ENCODE peak calls at places on chromosomes 13 and 19, in six cellular contexts. L is GM10248; J is activated T-cell treated with anti-CD3 and anti-CD28 coated beads for 1 hour; Z is stimulated activated CD8-positive, alpha-beta memory T cell treated with anti-CD3 and anti-CD28 coated beads, Interleukin-15, amount 100 ng/mL, for 4 hours; U is progenitor cell of endocrine pancreas; Y is neural crest cell. I is an unnamed sample.

GRCh38 chr19:56554272-56554869 is 12.9 kb upstream of the ZNF470 start:
- DNase-seq in L (no peak), J (no peak), Z (no peak), U (no peak), Y (no peak), I (no peak)

GRCh38 chr19:13964776-13965175 is 12.5 kb downstream of the DCAF15 start:
- DNase-seq in L (no peak), J (no peak), Z (no peak), U (no peak), Y (no peak), I (no peak)

GRCh38 chr19:5850189-5850588 is 1.1 kb downstream of the FUT3 start:
- DNase-seq in L (no peak), J (no peak), Z (no peak), U (no peak), Y (no peak), I (no peak)

GRCh38 chr13:42574011-42574410 is at the start of gene TNFSF11:
- DNase-seq in L (peak), J (no peak), Z (no peak), U (no peak), Y (no peak), I (peak)

GRCh38 chr13:114259974-114260373 is 21.4 kb upstream of the UPF3A start:
- DNase-seq in L (no peak), J (no peak), Z (no peak), U (no peak), Y (no peak), I (no peak)

GRCh38 chr19:39237200-39238184 is 7.3 kb downstream of the IFNL3 start:
- DNase-seq in L (peak), J (peak), Z (peak), U (no peak), Y (no peak), I (no peak)

GRCh38 chr19:55259540-55260210 is 858 bp upstream of the PPP6R1 start:
- DNase-seq in L (no peak), J (no peak), Z (no peak), U (no peak), Y (peak), I (no peak)

GRCh38 chr13:44307844-44308243 is 65.8 kb upstream of the SERP2 start:
- DNase-seq in L (no peak), J (no peak), Z (no peak), U (no peak), Y (no peak), I (no peak)

GRCh38 chr13:98523455-98524102 is 53.3 kb downstream of the STK24 start:
- DNase-seq in L (peak), J (no peak), Z (no peak), U (no peak), Y (no peak), I (no peak)

I was measured in NT2/D1.